ENCODE peak calls at places on chromosome 16, in eight cellular contexts. One of them, this sample, is unnamed.

GRCh38 chr16:50502616-50503000 is 45.6 kb upstream of the NKD1 start:
- DNase-seq in cardiac fibroblast: no peak
- DNase-seq in iPS DF 6.9: no peak
- DNase-seq in stomach: no peak
- DNase-seq in H7: no peak
- DNase-seq in heart left ventricle: no peak
- DNase-seq in CD8-positive, alpha-beta memory T cell: no peak
- DNase-seq in PC-3: no peak
- DNase-seq in this sample: no peak

GRCh38 chr16:24535827-24536226 is 3.5 kb upstream of the RBBP6 start:
- DNase-seq in cardiac fibroblast: no peak
- DNase-seq in PC-3: no peak
- DNase-seq in iPS DF 6.9: no peak
- DNase-seq in heart left ventricle: no peak
- DNase-seq in H7: no peak
- DNase-seq in stomach: no peak
- DNase-seq in CD8-positive, alpha-beta memory T cell: no peak
- DNase-seq in this sample: no peak

GRCh38 chr16:4700380-4700996 is 7.1 kb downstream of the NUDT16L1 start:
- DNase-seq in PC-3: no peak
- DNase-seq in stomach: no peak
- DNase-seq in CD8-positive, alpha-beta memory T cell: no peak
- DNase-seq in heart left ventricle: no peak
- DNase-seq in iPS DF 6.9: no peak
- DNase-seq in cardiac fibroblast: no peak
- DNase-seq in H7: peak
- DNase-seq in this sample: no peak

GRCh38 chr16:71409038-71409775 is 32.6 kb downstream of the TLE7 start:
- DNase-seq in heart left ventricle: no peak
- DNase-seq in CD8-positive, alpha-beta memory T cell: no peak
- DNase-seq in PC-3: no peak
- DNase-seq in iPS DF 6.9: no peak
- DNase-seq in stomach: no peak
- DNase-seq in cardiac fibroblast: no peak
- DNase-seq in H7: no peak
- DNase-seq in this sample: no peak

GRCh38 chr16:15829460-15829859 is 27.4 kb downstream of the MYH11 start:
- DNase-seq in heart left ventricle: peak
- DNase-seq in iPS DF 6.9: no peak
- DNase-seq in PC-3: no peak
- DNase-seq in H7: peak
- DNase-seq in cardiac fibroblast: peak
- DNase-seq in stomach: peak
- DNase-seq in CD8-positive, alpha-beta memory T cell: no peak
- DNase-seq in this sample: peak

GRCh38 chr16:51556694-51557327 is 405.7 kb upstream of the SALL1 start:
- DNase-seq in heart left ventricle: no peak
- DNase-seq in CD8-positive, alpha-beta memory T cell: no peak
- DNase-seq in iPS DF 6.9: no peak
- DNase-seq in cardiac fibroblast: peak
- DNase-seq in PC-3: no peak
- DNase-seq in stomach: no peak
- DNase-seq in H7: no peak
- DNase-seq in this sample: peak

GRCh38 chr16:70437582-70438324 is 1.1 kb downstream of the ST3GAL2 start:
- DNase-seq in PC-3: peak
- DNase-seq in H7: peak
- DNase-seq in iPS DF 6.9: no peak
- DNase-seq in stomach: no peak
- DNase-seq in cardiac fibroblast: peak
- DNase-seq in heart left ventricle: no peak
- DNase-seq in CD8-positive, alpha-beta memory T cell: no peak
- DNase-seq in this sample: peak

GRCh38 chr16:11331967-11332366 is 13.3 kb upstream of the RMI2 start:
- DNase-seq in stomach: no peak
- DNase-seq in cardiac fibroblast: no peak
- DNase-seq in heart left ventricle: no peak
- DNase-seq in H7: no peak
- DNase-seq in CD8-positive, alpha-beta memory T cell: no peak
- DNase-seq in iPS DF 6.9: no peak
- DNase-seq in PC-3: no peak
- DNase-seq in this sample: no peak

GRCh38 chr16:81384006-81384405 is 60.6 kb upstream of the CMIP start:
- DNase-seq in PC-3: no peak
- DNase-seq in heart left ventricle: no peak
- DNase-seq in iPS DF 6.9: no peak
- DNase-seq in CD8-positive, alpha-beta memory T cell: no peak
- DNase-seq in cardiac fibroblast: peak
- DNase-seq in stomach: no peak
- DNase-seq in H7: no peak
- DNase-seq in this sample: peak

GRCh38 chr16:305916-306315 is 23.0 kb downstream of the PDIA2 start:
- DNase-seq in heart left ventricle: peak
- DNase-seq in H7: no peak
- DNase-seq in PC-3: no peak
- DNase-seq in cardiac fibroblast: no peak
- DNase-seq in CD8-positive, alpha-beta memory T cell: no peak
- DNase-seq in iPS DF 6.9: no peak
- DNase-seq in stomach: no peak
- DNase-seq in this sample: no peak

GRCh38 chr16:88070341-88070740 is 119.1 kb downstream of the BANP start:
- DNase-seq in stomach: no peak
- DNase-seq in PC-3: no peak
- DNase-seq in cardiac fibroblast: no peak
- DNase-seq in H7: no peak
- DNase-seq in heart left ventricle: peak
- DNase-seq in CD8-positive, alpha-beta memory T cell: no peak
- DNase-seq in iPS DF 6.9: no peak
- DNase-seq in this sample: no peak

GRCh38 chr16:26605872-26606271 is 460.9 kb upstream of the C16orf82 start:
- DNase-seq in H7: no peak
- DNase-seq in stomach: no peak
- DNase-seq in cardiac fibroblast: no peak
- DNase-seq in iPS DF 6.9: no peak
- DNase-seq in CD8-positive, alpha-beta memory T cell: no peak
- DNase-seq in PC-3: no peak
- DNase-seq in heart left ventricle: no peak
- DNase-seq in this sample: no peak

GRCh38 chr16:50742521-50743150 is 750 bp downstream of the CYLD start:
- DNase-seq in CD8-positive, alpha-beta memory T cell: peak
- DNase-seq in cardiac fibroblast: peak
- DNase-seq in heart left ventricle: peak
- DNase-seq in PC-3: peak
- DNase-seq in stomach: no peak
- DNase-seq in iPS DF 6.9: no peak
- DNase-seq in H7: peak
- DNase-seq in this sample: peak

GRCh38 chr16:76926042-76926441 is 264.9 kb upstream of the MON1B start:
- DNase-seq in stomach: no peak
- DNase-seq in H7: no peak
- DNase-seq in cardiac fibroblast: no peak
- DNase-seq in CD8-positive, alpha-beta memory T cell: no peak
- DNase-seq in PC-3: no peak
- DNase-seq in heart left ventricle: no peak
- DNase-seq in iPS DF 6.9: no peak
- DNase-seq in this sample: no peak

GRCh38 chr16:53960954-53961616 is 257.1 kb downstream of the FTO start:
- DNase-seq in CD8-positive, alpha-beta memory T cell: no peak
- DNase-seq in stomach: no peak
- DNase-seq in H7: no peak
- DNase-seq in heart left ventricle: no peak
- DNase-seq in cardiac fibroblast: no peak
- DNase-seq in PC-3: no peak
- DNase-seq in iPS DF 6.9: no peak
- DNase-seq in this sample: no peak

GRCh38 chr16:75116081-75116910 is at the start of gene LDHD:
- DNase-seq in iPS DF 6.9: no peak
- DNase-seq in CD8-positive, alpha-beta memory T cell: no peak
- DNase-seq in cardiac fibroblast: peak
- DNase-seq in heart left ventricle: peak
- DNase-seq in H7: peak
- DNase-seq in PC-3: peak
- DNase-seq in stomach: peak
- DNase-seq in this sample: peak

GRCh38 chr16:47970291-47970931 is 185.4 kb downstream of the ABCC12 start:
- DNase-seq in heart left ventricle: no peak
- DNase-seq in iPS DF 6.9: peak
- DNase-seq in H7: peak
- DNase-seq in stomach: no peak
- DNase-seq in CD8-positive, alpha-beta memory T cell: no peak
- DNase-seq in cardiac fibroblast: peak
- DNase-seq in PC-3: peak
- DNase-seq in this sample: peak

GRCh38 chr16:66324785-66325184 is 41.7 kb upstream of the CDH5 start:
- DNase-seq in PC-3: peak
- DNase-seq in stomach: no peak
- DNase-seq in iPS DF 6.9: no peak
- DNase-seq in heart left ventricle: no peak
- DNase-seq in H7: peak
- DNase-seq in CD8-positive, alpha-beta memory T cell: no peak
- DNase-seq in cardiac fibroblast: peak
- DNase-seq in this sample: peak

GRCh38 chr16:13940397-13940933 is 20.5 kb downstream of the ERCC4 start:
- DNase-seq in cardiac fibroblast: no peak
- DNase-seq in stomach: no peak
- DNase-seq in CD8-positive, alpha-beta memory T cell: no peak
- DNase-seq in H7: no peak
- DNase-seq in heart left ventricle: no peak
- DNase-seq in iPS DF 6.9: no peak
- DNase-seq in PC-3: no peak
- DNase-seq in this sample: no peak

DNA sequence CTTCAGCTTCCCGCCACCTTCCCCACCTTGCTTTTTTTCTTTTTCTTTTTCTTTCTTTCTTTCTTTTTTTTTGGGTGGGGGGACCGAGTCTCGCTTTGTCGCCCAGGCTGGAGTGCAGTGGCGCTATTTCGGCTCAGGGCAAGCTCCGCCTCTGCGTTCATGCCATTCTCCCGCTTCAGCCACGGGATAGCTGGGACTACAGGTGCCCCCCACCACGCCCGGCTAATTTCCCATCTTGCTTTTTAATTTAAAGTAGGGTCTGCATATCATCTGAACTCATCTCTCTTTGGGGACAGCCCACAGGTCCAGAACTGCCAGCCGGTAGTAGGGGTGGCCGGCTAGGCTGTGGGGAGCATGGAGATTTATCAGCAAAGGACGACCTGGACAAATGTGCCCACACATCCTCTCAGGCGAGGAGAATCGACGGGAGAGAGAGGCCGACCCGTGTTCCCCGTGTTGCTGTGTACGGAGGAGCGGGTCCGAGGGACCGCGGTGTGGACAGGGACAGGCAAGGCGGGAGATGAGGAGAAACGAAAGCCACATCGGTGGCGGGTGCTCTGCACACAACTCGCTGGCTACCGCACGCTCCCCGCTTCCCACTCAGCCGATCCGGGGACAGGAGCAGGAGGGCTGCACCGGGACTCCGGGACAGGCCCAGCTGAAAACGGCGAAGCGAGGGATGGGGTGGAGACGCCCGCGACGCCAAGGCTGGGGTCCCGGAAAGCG is 2.4 kb downstream of the MT1M start:
- DNase-seq in cardiac fibroblast: no peak
- DNase-seq in iPS DF 6.9: no peak
- DNase-seq in stomach: no peak
- DNase-seq in PC-3: no peak
- DNase-seq in H7: peak
- DNase-seq in heart left ventricle: no peak
- DNase-seq in CD8-positive, alpha-beta memory T cell: no peak
- DNase-seq in this sample: no peak
- H3K4me3 ChIP-seq in cardiac fibroblast: peak
- H3K4me3 ChIP-seq in iPS DF 6.9: peak
- H3K4me3 ChIP-seq in stomach: peak
- H3K4me3 ChIP-seq in PC-3: no peak
- H3K4me3 ChIP-seq in H7: peak
- H3K4me3 ChIP-seq in heart left ventricle: peak
- H3K4me3 ChIP-seq in CD8-positive, alpha-beta memory T cell: peak
- H3K4me3 ChIP-seq in this sample: no peak

GRCh38 chr16:31074073-31074813 is at the start of the genes ZNF646 and ZNF668:
- DNase-seq in heart left ventricle: peak
- DNase-seq in PC-3: peak
- DNase-seq in cardiac fibroblast: peak
- DNase-seq in H7: peak
- DNase-seq in stomach: peak
- DNase-seq in CD8-positive, alpha-beta memory T cell: peak
- DNase-seq in iPS DF 6.9: peak
- DNase-seq in this sample: peak
- H3K4me3 ChIP-seq in heart left ventricle: peak
- H3K4me3 ChIP-seq in PC-3: peak
- H3K4me3 ChIP-seq in cardiac fibroblast: peak
- H3K4me3 ChIP-seq in H7: peak
- H3K4me3 ChIP-seq in stomach: peak
- H3K4me3 ChIP-seq in CD8-positive, alpha-beta memory T cell: peak
- H3K4me3 ChIP-seq in iPS DF 6.9: peak
- H3K4me3 ChIP-seq in this sample: peak

GRCh38 chr16:69107311-69107962 is 2.0 kb downstream of the HAS3 start:
- DNase-seq in H7: peak
- DNase-seq in CD8-positive, alpha-beta memory T cell: no peak
- DNase-seq in heart left ventricle: no peak
- DNase-seq in PC-3: peak
- DNase-seq in stomach: peak
- DNase-seq in iPS DF 6.9: no peak
- DNase-seq in cardiac fibroblast: no peak
- DNase-seq in this sample: peak
- H3K4me3 ChIP-seq in H7: peak
- H3K4me3 ChIP-seq in CD8-positive, alpha-beta memory T cell: no peak
- H3K4me3 ChIP-seq in heart left ventricle: peak
- H3K4me3 ChIP-seq in PC-3: peak
- H3K4me3 ChIP-seq in stomach: peak
- H3K4me3 ChIP-seq in iPS DF 6.9: peak
- H3K4me3 ChIP-seq in cardiac fibroblast: peak
- H3K4me3 ChIP-seq in this sample: peak

GRCh38 chr16:90019543-90020259 is 445 bp upstream of the DBNDD1 start:
- DNase-seq in H7: peak
- DNase-seq in PC-3: peak
- DNase-seq in CD8-positive, alpha-beta memory T cell: peak
- DNase-seq in heart left ventricle: no peak
- DNase-seq in iPS DF 6.9: no peak
- DNase-seq in cardiac fibroblast: peak
- DNase-seq in stomach: peak
- DNase-seq in this sample: peak
- H3K4me3 ChIP-seq in H7: peak
- H3K4me3 ChIP-seq in PC-3: peak
- H3K4me3 ChIP-seq in CD8-positive, alpha-beta memory T cell: no peak
- H3K4me3 ChIP-seq in heart left ventricle: peak
- H3K4me3 ChIP-seq in iPS DF 6.9: peak
- H3K4me3 ChIP-seq in cardiac fibroblast: peak
- H3K4me3 ChIP-seq in stomach: peak
- H3K4me3 ChIP-seq in this sample: peak

This sample was measured in AG10803.